ENCODE peak calls at places on chromosomes 16 and 17, in nine cellular contexts. H is lower lobe of right lung, S is natural killer cell, L is sigmoid colon, Y is HFFc6, P is endothelial cell of umbilical vein, T is fibroblast of the aortic adventitia, N is GM12878, K is thyroid gland. W is an unnamed sample.
A peak's percentile ranks its signal among the peaks of the same experiment; 100 is the strongest.

GRCh38 chr17:55284001-55284884 is 19.5 kb downstream of the HLF start:
- DNase-seq in K (no peak), Y (no peak), L (no peak), T (no peak), P (no peak), S (no peak), H (no peak), N (no peak), W (no peak)

GRCh38 chr16:88383401-88384221 is 852 bp downstream of the ZNF469 start:
- DNase-seq in H (peak; percentile 53), P (peak; percentile 22), Y (peak; percentile 33), S (no peak), T (peak; percentile 59), K (no peak), N (no peak), L (peak; percentile 71), W (no peak)

GRCh38 chr17:6145946-6146345 is 75.8 kb downstream of the WSCD1 start:
- DNase-seq in S (no peak), Y (no peak), H (no peak), T (no peak), K (no peak), L (no peak), N (no peak), P (no peak), W (no peak)

GRCh38 chr16:70692481-70693203 is 6.8 kb upstream of the MTSS2 start:
- DNase-seq in L (no peak), P (no peak), K (no peak), N (no peak), H (no peak), Y (no peak), T (no peak), S (no peak), W (no peak)

GRCh38 chr16:86277236-86277635 is 233.1 kb upstream of the FOXF1 start:
- DNase-seq in S (no peak), H (no peak), K (no peak), Y (no peak), T (no peak), P (no peak), L (no peak), N (no peak), W (no peak)

GRCh38 chr16:12336158-12336557 is 359.6 kb downstream of the SNX29 start:
- DNase-seq in T (no peak), S (no peak), P (no peak), L (no peak), N (no peak), H (no peak), K (no peak), Y (no peak), W (no peak)

GRCh38 chr16:69688589-69688988 is 37.8 kb downstream of the NQO1 start:
- DNase-seq in K (no peak), H (no peak), L (no peak), N (no peak), P (no peak), Y (no peak), T (no peak), S (no peak), W (no peak)

GRCh38 chr17:74303300-74303699 is 22.7 kb upstream of the KIF19 start:
- DNase-seq in S (no peak), Y (no peak), L (no peak), K (peak; percentile 94), N (no peak), P (no peak), H (no peak), T (no peak), W (peak; percentile 6)

GRCh38 chr16:25626172-25626571 is 65.6 kb upstream of the HS3ST4 start:
- DNase-seq in N (no peak), T (no peak), P (no peak), S (no peak), K (no peak), Y (no peak), L (no peak), H (no peak), W (no peak)

GRCh38 chr16:23960081-23960499 is 124.3 kb downstream of the PRKCB start:
- DNase-seq in N (no peak), L (no peak), S (no peak), Y (no peak), H (no peak), P (no peak), T (no peak), K (no peak), W (no peak)

GRCh38 chr16:28063611-28064061 is at the start of gene GSG1L:
- DNase-seq in T (no peak), P (no peak), S (no peak), Y (no peak), H (no peak), L (no peak), K (no peak), N (no peak), W (no peak)

GRCh38 chr17:58783380-58783779 is 27.7 kb downstream of the PPM1E start:
- DNase-seq in K (no peak), S (no peak), Y (no peak), N (no peak), T (peak; percentile 14), L (no peak), P (no peak), H (no peak), W (peak; percentile 67)

GRCh38 chr17:74542727-74543383 is 3.1 kb downstream of the CD300C start:
- DNase-seq in N (no peak), S (no peak), P (no peak), H (peak; percentile 39), T (no peak), Y (no peak), K (no peak), L (peak; percentile 50), W (no peak)

GRCh38 chr16:70730016-70730415 is 44.2 kb upstream of the MTSS2 start:
- DNase-seq in L (no peak), Y (no peak), K (no peak), H (no peak), P (no peak), S (no peak), N (no peak), T (no peak), W (no peak)

GRCh38 chr16:52812945-52813556 is 239.6 kb downstream of the CHD9NB start:
- DNase-seq in N (no peak), T (peak; percentile 5), H (no peak), L (no peak), P (peak; percentile 5), S (no peak), Y (no peak), K (no peak), W (peak; percentile 86)

GRCh38 chr17:61150686-61151299 is 248.8 kb upstream of the TBX2 start:
- DNase-seq in S (no peak), Y (no peak), P (no peak), T (no peak), H (no peak), L (no peak), K (no peak), N (no peak), W (peak; percentile 4)

GRCh38 chr17:20267459-20267842 is 199.9 kb downstream of the LGALS9B start:
- DNase-seq in H (no peak), K (no peak), L (no peak), T (no peak), S (no peak), P (peak; percentile 8), N (peak; percentile 4), Y (no peak), W (no peak)

GRCh38 chr17:45092932-45093430 is 31.9 kb downstream of the NMT1 start:
- DNase-seq in N (no peak), P (peak; percentile 95), K (peak; percentile 82), T (peak; percentile 99), H (peak; percentile 71), Y (peak; percentile 98), S (no peak), L (peak; percentile 97), W (peak; percentile 96)

GRCh38 chr17:49120166-49120565 is 12.4 kb upstream of the B4GALNT2 start:
- DNase-seq in Y (no peak), K (no peak), H (no peak), T (no peak), P (no peak), S (no peak), L (no peak), N (no peak), W (no peak)

GRCh38 chr17:49123061-49123460 is 9.5 kb upstream of the B4GALNT2 start:
- DNase-seq in P (no peak), N (no peak), L (no peak), Y (no peak), H (no peak), K (peak; percentile 65), S (no peak), T (no peak), W (no peak)

GRCh38 chr17:49121696-49122292 is 10.8 kb upstream of the B4GALNT2 start:
- DNase-seq in Y (no peak), T (no peak), S (no peak), L (no peak), H (no peak), P (no peak), N (no peak), K (no peak), W (no peak)

GRCh38 chr17:49130891-49131290 is 1.7 kb upstream of the B4GALNT2 start:
- DNase-seq in N (no peak), Y (no peak), H (no peak), P (no peak), S (no peak), K (no peak), L (no peak), T (no peak), W (no peak)

GRCh38 chr17:49125449-49125848 is 7.1 kb upstream of the B4GALNT2 start:
- DNase-seq in L (no peak), P (no peak), Y (no peak), T (no peak), K (no peak), S (no peak), N (no peak), H (no peak), W (no peak)
- TF ChIP-seq CTCF in L (no peak), P (no peak), Y (no peak), T (no peak), K (no peak), S (no peak), N (no peak), H (no peak), W (no peak)

GRCh38 chr17:778096-778495 is 4.0 kb downstream of the GLOD4 start:
- DNase-seq in S (no peak), Y (no peak), K (no peak), H (no peak), P (no peak), T (no peak), L (peak; percentile 24), N (no peak), W (no peak)
- TF ChIP-seq CTCF in S (no peak), Y (no peak), K (no peak), H (no peak), P (no peak), T (no peak), L (no peak), N (no peak), W (no peak)

DNA sequence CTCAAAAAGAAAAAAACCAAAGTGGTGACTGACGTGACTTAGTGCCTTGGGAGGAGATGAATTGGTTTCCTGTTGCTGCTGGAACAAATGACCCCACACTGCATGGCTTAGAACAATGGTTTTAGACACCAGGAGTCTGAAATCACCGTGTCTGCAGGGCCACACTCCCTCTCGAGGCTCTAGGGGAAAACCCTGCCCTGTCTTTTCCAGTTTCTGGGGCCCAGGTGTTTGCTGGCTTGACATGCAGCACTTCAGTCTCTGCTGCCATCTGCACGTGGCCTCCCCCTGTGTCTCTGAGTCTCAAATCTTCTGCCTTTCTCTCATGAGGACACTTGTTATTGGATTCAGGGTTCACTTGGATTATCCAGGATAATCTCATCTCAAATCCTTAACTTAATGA is 323.8 kb upstream of the TNRC6C start:
- DNase-seq in L (no peak), H (no peak), N (peak; percentile 8), P (peak; percentile 13), T (no peak), S (no peak), K (no peak), Y (no peak), W (no peak)
- TF ChIP-seq CTCF in L (no peak), H (no peak), N (no peak), P (no peak), T (no peak), S (no peak), K (no peak), Y (no peak), W (no peak)

GRCh38 chr17:15261063-15261817 is 3.9 kb downstream of the PMP22 start:
- DNase-seq in S (no peak), Y (peak; percentile 60), T (peak; percentile 63), K (peak; percentile 70), H (peak; percentile 54), P (peak; percentile 70), L (peak; percentile 84), N (no peak), W (no peak)
- TF ChIP-seq CTCF in S (no peak), Y (peak; percentile 56), T (peak; percentile 54), K (no peak), H (peak; percentile 2), P (no peak), L (peak; percentile 9), N (no peak), W (no peak)

W was measured in MCF 10A.